ENCODE peak calls at places on chromosomes 12 and 14, in ten cellular contexts. One of them, this sample, is unnamed.
A peak's percentile ranks its signal among the peaks of the same experiment; 100 is the strongest.

GRCh38 chr14:22848391-22849164 is 12.2 kb downstream of the MMP14 start:
- DNase-seq in IMR-90: peak; percentile 92
- DNase-seq in GM23338: peak; percentile 48
- DNase-seq in PC-3: no peak
- DNase-seq in neural progenitor cell: peak; percentile 23
- DNase-seq in AG09309: no peak
- DNase-seq in neural crest cell: no peak
- DNase-seq in progenitor cell of endocrine pancreas: no peak
- DNase-seq in AG10803: peak; percentile 92
- DNase-seq in astrocyte of the spinal cord: peak; percentile 95
- DNase-seq in this sample: peak; percentile 88

GRCh38 chr14:69260246-69260978 is 454 bp downstream of the GALNT16 start:
- DNase-seq in GM23338: peak; percentile 88
- DNase-seq in neural progenitor cell: peak; percentile 89
- DNase-seq in neural crest cell: peak; percentile 58
- DNase-seq in astrocyte of the spinal cord: no peak
- DNase-seq in PC-3: no peak
- DNase-seq in AG10803: no peak
- DNase-seq in AG09309: no peak
- DNase-seq in IMR-90: peak; percentile 4
- DNase-seq in progenitor cell of endocrine pancreas: peak; percentile 49
- DNase-seq in this sample: no peak

GRCh38 chr12:74689071-74689655 is 151.5 kb downstream of the ATXN7L3B start:
- DNase-seq in progenitor cell of endocrine pancreas: no peak
- DNase-seq in IMR-90: peak; percentile 69
- DNase-seq in neural progenitor cell: peak; percentile 56
- DNase-seq in GM23338: peak; percentile 63
- DNase-seq in AG09309: peak; percentile 33
- DNase-seq in PC-3: peak; percentile 65
- DNase-seq in astrocyte of the spinal cord: peak; percentile 71
- DNase-seq in AG10803: peak; percentile 66
- DNase-seq in neural crest cell: no peak
- DNase-seq in this sample: peak; percentile 20

GRCh38 chr14:30210630-30211029 is 283.0 kb upstream of the PRKD1 start:
- DNase-seq in neural crest cell: no peak
- DNase-seq in neural progenitor cell: no peak
- DNase-seq in GM23338: no peak
- DNase-seq in IMR-90: peak; percentile 62
- DNase-seq in astrocyte of the spinal cord: peak; percentile 34
- DNase-seq in AG10803: peak; percentile 23
- DNase-seq in progenitor cell of endocrine pancreas: no peak
- DNase-seq in PC-3: peak; percentile 19
- DNase-seq in AG09309: no peak
- DNase-seq in this sample: no peak

GRCh38 chr14:64438181-64438839 is 27.0 kb upstream of the AKAP5 start:
- DNase-seq in AG10803: peak; percentile 95
- DNase-seq in progenitor cell of endocrine pancreas: no peak
- DNase-seq in AG09309: peak; percentile 78
- DNase-seq in GM23338: no peak
- DNase-seq in astrocyte of the spinal cord: peak; percentile 94
- DNase-seq in neural progenitor cell: no peak
- DNase-seq in PC-3: peak; percentile 39
- DNase-seq in neural crest cell: no peak
- DNase-seq in IMR-90: peak; percentile 87
- DNase-seq in this sample: peak; percentile 67

GRCh38 chr12:109743076-109743910 is 29.7 kb downstream of the FAM222A start:
- DNase-seq in PC-3: no peak
- DNase-seq in AG09309: no peak
- DNase-seq in astrocyte of the spinal cord: no peak
- DNase-seq in neural progenitor cell: no peak
- DNase-seq in neural crest cell: no peak
- DNase-seq in progenitor cell of endocrine pancreas: no peak
- DNase-seq in GM23338: no peak
- DNase-seq in IMR-90: no peak
- DNase-seq in AG10803: no peak
- DNase-seq in this sample: no peak

GRCh38 chr12:122855985-122856831 is 21.0 kb downstream of the HIP1R start:
- DNase-seq in neural progenitor cell: no peak
- DNase-seq in IMR-90: no peak
- DNase-seq in AG10803: no peak
- DNase-seq in GM23338: no peak
- DNase-seq in astrocyte of the spinal cord: no peak
- DNase-seq in PC-3: no peak
- DNase-seq in progenitor cell of endocrine pancreas: no peak
- DNase-seq in neural crest cell: no peak
- DNase-seq in AG09309: no peak
- DNase-seq in this sample: no peak

GRCh38 chr12:1993341-1993740 is 10.9 kb downstream of the DCP1B start:
- DNase-seq in AG10803: peak; percentile 94
- DNase-seq in neural crest cell: no peak
- DNase-seq in IMR-90: peak; percentile 98
- DNase-seq in AG09309: peak; percentile 94
- DNase-seq in PC-3: peak; percentile 86
- DNase-seq in neural progenitor cell: no peak
- DNase-seq in progenitor cell of endocrine pancreas: no peak
- DNase-seq in astrocyte of the spinal cord: peak; percentile 88
- DNase-seq in GM23338: no peak
- DNase-seq in this sample: peak; percentile 78

GRCh38 chr14:28751467-28752058 is 15.0 kb upstream of the FOXG1 start:
- DNase-seq in AG10803: peak; percentile 55
- DNase-seq in PC-3: peak; percentile 81
- DNase-seq in neural crest cell: peak; percentile 60
- DNase-seq in astrocyte of the spinal cord: peak; percentile 70
- DNase-seq in progenitor cell of endocrine pancreas: peak; percentile 32
- DNase-seq in AG09309: peak; percentile 11
- DNase-seq in neural progenitor cell: peak; percentile 85
- DNase-seq in IMR-90: peak; percentile 49
- DNase-seq in GM23338: peak; percentile 88
- DNase-seq in this sample: peak; percentile 37

GRCh38 chr12:26120561-26121274 is 4.1 kb downstream of the BHLHE41 start:
- DNase-seq in astrocyte of the spinal cord: no peak
- DNase-seq in neural progenitor cell: no peak
- DNase-seq in PC-3: peak; percentile 51
- DNase-seq in GM23338: no peak
- DNase-seq in neural crest cell: no peak
- DNase-seq in progenitor cell of endocrine pancreas: no peak
- DNase-seq in IMR-90: no peak
- DNase-seq in AG10803: no peak
- DNase-seq in AG09309: no peak
- DNase-seq in this sample: no peak

GRCh38 chr12:130826151-130826801 is 12.8 kb downstream of the STX2 start:
- DNase-seq in IMR-90: peak; percentile 69
- DNase-seq in neural progenitor cell: peak; percentile 57
- DNase-seq in progenitor cell of endocrine pancreas: no peak
- DNase-seq in astrocyte of the spinal cord: peak; percentile 39
- DNase-seq in AG09309: no peak
- DNase-seq in GM23338: peak; percentile 87
- DNase-seq in AG10803: peak; percentile 73
- DNase-seq in neural crest cell: peak; percentile 52
- DNase-seq in PC-3: peak; percentile 60
- DNase-seq in this sample: no peak

GRCh38 chr14:77616133-77616453 is 344 bp downstream of the SPTLC2 start:
- DNase-seq in progenitor cell of endocrine pancreas: no peak
- DNase-seq in neural crest cell: no peak
- DNase-seq in astrocyte of the spinal cord: no peak
- DNase-seq in neural progenitor cell: no peak
- DNase-seq in AG10803: no peak
- DNase-seq in AG09309: no peak
- DNase-seq in IMR-90: no peak
- DNase-seq in PC-3: no peak
- DNase-seq in GM23338: no peak
- DNase-seq in this sample: no peak

GRCh38 chr12:52262286-52262685 is 12.2 kb upstream of the KRT86 start:
- DNase-seq in astrocyte of the spinal cord: no peak
- DNase-seq in AG09309: no peak
- DNase-seq in AG10803: no peak
- DNase-seq in neural progenitor cell: no peak
- DNase-seq in PC-3: no peak
- DNase-seq in GM23338: no peak
- DNase-seq in IMR-90: no peak
- DNase-seq in progenitor cell of endocrine pancreas: no peak
- DNase-seq in neural crest cell: no peak
- DNase-seq in this sample: no peak

GRCh38 chr12:193282-193681 is 20.7 kb downstream of the SLC6A12 start:
- DNase-seq in PC-3: no peak
- DNase-seq in AG10803: no peak
- DNase-seq in GM23338: no peak
- DNase-seq in astrocyte of the spinal cord: no peak
- DNase-seq in IMR-90: no peak
- DNase-seq in neural crest cell: no peak
- DNase-seq in progenitor cell of endocrine pancreas: no peak
- DNase-seq in neural progenitor cell: no peak
- DNase-seq in AG09309: no peak
- DNase-seq in this sample: no peak

GRCh38 chr12:131687346-131688125 is 23.4 kb upstream of the SFSWAP start:
- DNase-seq in PC-3: no peak
- DNase-seq in AG10803: no peak
- DNase-seq in neural progenitor cell: no peak
- DNase-seq in neural crest cell: no peak
- DNase-seq in progenitor cell of endocrine pancreas: peak; percentile 7
- DNase-seq in IMR-90: no peak
- DNase-seq in GM23338: no peak
- DNase-seq in astrocyte of the spinal cord: no peak
- DNase-seq in AG09309: no peak
- DNase-seq in this sample: no peak

GRCh38 chr14:102616799-102617198 is 24.4 kb downstream of the RCOR1 start:
- DNase-seq in GM23338: no peak
- DNase-seq in neural progenitor cell: no peak
- DNase-seq in progenitor cell of endocrine pancreas: no peak
- DNase-seq in astrocyte of the spinal cord: no peak
- DNase-seq in AG09309: no peak
- DNase-seq in neural crest cell: no peak
- DNase-seq in AG10803: peak; percentile 35
- DNase-seq in PC-3: peak; percentile 26
- DNase-seq in IMR-90: no peak
- DNase-seq in this sample: no peak
- TF ChIP-seq CTCF in GM23338: no peak
- TF ChIP-seq CTCF in neural progenitor cell: no peak
- TF ChIP-seq CTCF in progenitor cell of endocrine pancreas: no peak
- TF ChIP-seq CTCF in astrocyte of the spinal cord: no peak
- TF ChIP-seq CTCF in AG09309: no peak
- TF ChIP-seq CTCF in neural crest cell: no peak
- TF ChIP-seq CTCF in AG10803: no peak
- TF ChIP-seq CTCF in PC-3: no peak
- TF ChIP-seq CTCF in IMR-90: no peak
- TF ChIP-seq CTCF in this sample: no peak

GRCh38 chr12:12608557-12608957 is 3.1 kb upstream of the CREBL2 start:
- DNase-seq in AG10803: no peak
- DNase-seq in astrocyte of the spinal cord: peak; percentile 12
- DNase-seq in GM23338: no peak
- DNase-seq in neural progenitor cell: no peak
- DNase-seq in AG09309: no peak
- DNase-seq in PC-3: peak; percentile 45
- DNase-seq in progenitor cell of endocrine pancreas: no peak
- DNase-seq in neural crest cell: no peak
- DNase-seq in IMR-90: peak; percentile 17
- DNase-seq in this sample: no peak
- TF ChIP-seq CTCF in AG10803: no peak
- TF ChIP-seq CTCF in astrocyte of the spinal cord: no peak
- TF ChIP-seq CTCF in GM23338: peak; percentile 9
- TF ChIP-seq CTCF in neural progenitor cell: no peak
- TF ChIP-seq CTCF in AG09309: peak; percentile 11
- TF ChIP-seq CTCF in PC-3: peak; percentile 48
- TF ChIP-seq CTCF in progenitor cell of endocrine pancreas: no peak
- TF ChIP-seq CTCF in neural crest cell: no peak
- TF ChIP-seq CTCF in IMR-90: peak; percentile 12
- TF ChIP-seq CTCF in this sample: no peak

GRCh38 chr12:63508543-63508942 is 159.8 kb downstream of the DPY19L2 start:
- DNase-seq in PC-3: no peak
- DNase-seq in IMR-90: no peak
- DNase-seq in AG10803: no peak
- DNase-seq in GM23338: no peak
- DNase-seq in neural progenitor cell: no peak
- DNase-seq in astrocyte of the spinal cord: no peak
- DNase-seq in progenitor cell of endocrine pancreas: no peak
- DNase-seq in neural crest cell: no peak
- DNase-seq in AG09309: no peak
- DNase-seq in this sample: no peak
- TF ChIP-seq CTCF in PC-3: no peak
- TF ChIP-seq CTCF in IMR-90: no peak
- TF ChIP-seq CTCF in AG10803: no peak
- TF ChIP-seq CTCF in GM23338: no peak
- TF ChIP-seq CTCF in neural progenitor cell: no peak
- TF ChIP-seq CTCF in astrocyte of the spinal cord: no peak
- TF ChIP-seq CTCF in progenitor cell of endocrine pancreas: no peak
- TF ChIP-seq CTCF in neural crest cell: no peak
- TF ChIP-seq CTCF in AG09309: no peak
- TF ChIP-seq CTCF in this sample: no peak

DNA sequence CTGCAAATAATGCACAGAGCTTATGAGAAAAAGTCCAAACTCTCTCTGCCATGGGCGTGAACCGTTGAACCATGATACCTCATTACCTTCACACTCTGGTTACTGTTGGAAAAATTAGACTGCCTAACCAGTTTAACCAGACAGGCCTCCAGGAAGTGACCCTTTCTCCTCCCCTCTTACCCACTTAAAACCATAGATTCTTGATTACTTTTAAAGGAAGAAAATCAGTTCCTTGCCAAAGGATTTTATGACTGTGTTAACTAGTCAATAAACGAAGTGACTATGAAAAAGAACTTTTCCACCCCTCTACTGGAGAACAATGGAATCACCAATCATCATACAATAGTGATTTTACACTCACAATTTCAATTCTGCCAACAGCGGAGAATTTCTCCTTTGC is 254.0 kb upstream of the ATP2B1 start:
- DNase-seq in AG10803: no peak
- DNase-seq in GM23338: no peak
- DNase-seq in progenitor cell of endocrine pancreas: no peak
- DNase-seq in IMR-90: no peak
- DNase-seq in astrocyte of the spinal cord: no peak
- DNase-seq in neural progenitor cell: no peak
- DNase-seq in AG09309: no peak
- DNase-seq in PC-3: peak; percentile 87
- DNase-seq in neural crest cell: no peak
- DNase-seq in this sample: no peak
- TF ChIP-seq CTCF in AG10803: peak; percentile 22
- TF ChIP-seq CTCF in GM23338: peak; percentile 27
- TF ChIP-seq CTCF in progenitor cell of endocrine pancreas: peak; percentile 30
- TF ChIP-seq CTCF in IMR-90: no peak
- TF ChIP-seq CTCF in astrocyte of the spinal cord: peak; percentile 19
- TF ChIP-seq CTCF in neural progenitor cell: peak; percentile 22
- TF ChIP-seq CTCF in AG09309: no peak
- TF ChIP-seq CTCF in PC-3: peak; percentile 74
- TF ChIP-seq CTCF in neural crest cell: peak; percentile 41
- TF ChIP-seq CTCF in this sample: no peak

DNA sequence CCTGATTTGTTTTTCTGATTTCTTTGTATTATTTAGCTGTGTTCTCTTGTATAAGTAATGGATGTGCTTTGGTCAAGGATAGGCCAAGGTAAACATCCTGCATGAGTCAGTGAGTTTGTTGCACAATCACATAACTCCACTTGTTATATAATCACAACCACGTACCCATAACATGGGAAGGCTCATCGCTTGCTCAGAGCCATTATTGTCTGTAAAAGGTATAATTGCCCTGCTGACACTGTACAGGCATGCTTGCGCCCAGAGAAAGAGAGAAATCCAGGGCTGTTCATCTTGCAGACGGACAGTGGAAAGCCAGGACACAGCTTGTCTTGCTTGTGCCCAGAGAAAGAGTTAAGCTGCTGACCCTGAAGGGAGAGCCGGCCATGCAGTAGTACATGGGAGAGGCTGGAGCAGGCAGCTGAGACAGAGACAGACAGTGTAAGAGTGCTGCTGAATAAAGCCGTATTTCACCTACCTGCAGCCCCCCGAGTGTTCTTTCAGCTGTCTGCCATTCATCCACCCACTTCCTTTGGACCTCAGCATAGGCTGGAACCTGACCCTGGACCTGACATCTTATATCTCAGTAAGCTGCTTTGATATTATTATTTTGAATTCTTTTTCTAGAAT is 174.7 kb upstream of the DAAM1 start:
- DNase-seq in neural progenitor cell: no peak
- DNase-seq in PC-3: peak; percentile 94
- DNase-seq in astrocyte of the spinal cord: peak; percentile 51
- DNase-seq in progenitor cell of endocrine pancreas: no peak
- DNase-seq in GM23338: no peak
- DNase-seq in AG10803: peak; percentile 44
- DNase-seq in IMR-90: peak; percentile 68
- DNase-seq in AG09309: no peak
- DNase-seq in neural crest cell: no peak
- DNase-seq in this sample: peak; percentile 42
- TF ChIP-seq CTCF in neural progenitor cell: no peak
- TF ChIP-seq CTCF in PC-3: no peak
- TF ChIP-seq CTCF in astrocyte of the spinal cord: no peak
- TF ChIP-seq CTCF in progenitor cell of endocrine pancreas: no peak
- TF ChIP-seq CTCF in GM23338: no peak
- TF ChIP-seq CTCF in AG10803: no peak
- TF ChIP-seq CTCF in IMR-90: no peak
- TF ChIP-seq CTCF in AG09309: no peak
- TF ChIP-seq CTCF in neural crest cell: no peak
- TF ChIP-seq CTCF in this sample: no peak